ENCODE peak calls at places on chromosomes 6 and 20, in four cellular contexts. I is nephron progenitor cell; G is stimulated activated CD8-positive, alpha-beta memory T cell treated with anti-CD3 and anti-CD28 coated beads, Interleukin-2, amount 100 ng/mL, for 1 hour; U is NCI-H2081. Y is an unnamed sample.

GRCh38 chr20:48017504-48017903 is 232.2 kb upstream of the SULF2 start:
- DNase-seq in I (no peak), G (no peak), U (no peak), Y (no peak)

GRCh38 chr20:49219924-49220831 is 962 bp downstream of the DDX27 start:
- DNase-seq in I (no peak), G (no peak), U (no peak), Y (no peak)

GRCh38 chr6:45000833-45001232 is 327.3 kb upstream of the RUNX2 start:
- DNase-seq in I (no peak), G (no peak), U (no peak), Y (no peak)

GRCh38 chr6:3334579-3334978 is 75.8 kb downstream of the PSMG4 start:
- DNase-seq in I (peak), G (no peak), U (no peak), Y (no peak)

GRCh38 chr6:38239719-38240451 is 399.8 kb downstream of the BTBD9 start:
- DNase-seq in I (no peak), G (no peak), U (peak), Y (no peak)

GRCh38 chr6:53718597-53719460 is 53.3 kb upstream of the KLHL31 start:
- DNase-seq in I (peak), G (peak), U (peak), Y (peak)

GRCh38 chr6:139881728-139882211 is 507.3 kb upstream of the CITED2 start:
- DNase-seq in I (peak), G (no peak), U (peak), Y (peak)

GRCh38 chr6:15020114-15020770 is 225.6 kb upstream of the JARID2 start:
- DNase-seq in I (no peak), G (no peak), U (no peak), Y (no peak)

GRCh38 chr6:71412559-71412958 is 123.9 kb downstream of the OGFRL1 start:
- DNase-seq in I (peak), G (no peak), U (no peak), Y (peak)

GRCh38 chr6:15993716-15994228 is 135.1 kb upstream of the MYLIP start:
- DNase-seq in I (no peak), G (no peak), U (no peak), Y (no peak)

GRCh38 chr6:111586554-111586953 is 19.1 kb downstream of the TRAF3IP2 start:
- DNase-seq in I (no peak), G (no peak), U (no peak), Y (no peak)

GRCh38 chr6:97819680-97820079 is 536.7 kb upstream of the MMS22L start:
- DNase-seq in I (no peak), G (no peak), U (no peak), Y (no peak)